ENCODE peak calls at places on chromosomes 16 and 17, in nine cellular contexts. Y, D, I, K, L, F, O, J and H are unnamed samples.

GRCh38 chr17:71613996-71614395 is 506.8 kb upstream of the SOX9 start:
- DNase-seq in Y (no peak), D (no peak), I (no peak), K (no peak), L (no peak), F (no peak), O (no peak), J (no peak), H (no peak)

GRCh38 chr17:80109713-80110446 is 8.5 kb downstream of the GAA start:
- DNase-seq in Y (no peak), D (no peak), I (no peak), K (no peak), L (no peak), F (peak), O (no peak), J (no peak), H (no peak)

GRCh38 chr16:79327836-79328235 is 272.7 kb downstream of the MAF start:
- DNase-seq in Y (no peak), D (no peak), I (no peak), K (no peak), L (no peak), F (no peak), O (no peak), J (no peak), H (no peak)

GRCh38 chr17:80449930-80450576 is 26.4 kb downstream of the NPTX1 start:
- DNase-seq in Y (no peak), D (no peak), I (no peak), K (no peak), L (no peak), F (no peak), O (no peak), J (no peak), H (no peak)

GRCh38 chr17:77530591-77530990 is 389.8 kb downstream of the SEC14L1 start:
- DNase-seq in Y (no peak), D (no peak), I (no peak), K (no peak), L (no peak), F (no peak), O (no peak), J (no peak), H (no peak)

GRCh38 chr16:23384878-23385277 is 68.1 kb downstream of the COG7 start:
- DNase-seq in Y (no peak), D (no peak), I (no peak), K (no peak), L (no peak), F (peak), O (no peak), J (no peak), H (no peak)

GRCh38 chr17:74917430-74917829 is 5.6 kb downstream of the USH1G start:
- DNase-seq in Y (no peak), D (no peak), I (no peak), K (no peak), L (no peak), F (no peak), O (no peak), J (no peak), H (no peak)

GRCh38 chr16:25097304-25097988 is 14.1 kb upstream of the LCMT1 start:
- DNase-seq in Y (no peak), D (no peak), I (no peak), K (peak), L (no peak), F (no peak), O (no peak), J (no peak), H (no peak)

GRCh38 chr16:82011199-82011641 is at the start of gene SDR42E1:
- DNase-seq in Y (peak), D (peak), I (no peak), K (no peak), L (no peak), F (no peak), O (no peak), J (peak), H (peak)

GRCh38 chr17:62724398-62725146 is 83.5 kb downstream of the MARCHF10 start:
- DNase-seq in Y (peak), D (peak), I (no peak), K (no peak), L (peak), F (no peak), O (no peak), J (no peak), H (peak)

GRCh38 chr16:85173077-85173980 is 61.1 kb upstream of the CIBAR2 start:
- DNase-seq in Y (no peak), D (no peak), I (no peak), K (peak), L (no peak), F (no peak), O (no peak), J (no peak), H (no peak)

GRCh38 chr16:1327619-1327947 is 5.9 kb upstream of the BAIAP3 start:
- DNase-seq in Y (no peak), D (no peak), I (no peak), K (no peak), L (no peak), F (no peak), O (no peak), J (no peak), H (no peak)

GRCh38 chr17:59620518-59621259 is 994 bp downstream of the CLTC start:
- DNase-seq in Y (peak), D (peak), I (no peak), K (no peak), L (peak), F (no peak), O (peak), J (peak), H (peak)

GRCh38 chr17:17774009-17774881 is 62.5 kb downstream of the SREBF1 start:
- DNase-seq in Y (no peak), D (no peak), I (no peak), K (no peak), L (no peak), F (no peak), O (peak), J (peak), H (no peak)

GRCh38 chr17:35555695-35556094 is 4.9 kb downstream of the SLFN14 start:
- DNase-seq in Y (no peak), D (no peak), I (no peak), K (no peak), L (no peak), F (no peak), O (no peak), J (no peak), H (no peak)

GRCh38 chr17:77280304-77280910 is 139.6 kb downstream of the SEC14L1 start:
- DNase-seq in Y (no peak), D (no peak), I (no peak), K (no peak), L (no peak), F (no peak), O (no peak), J (no peak), H (no peak)

GRCh38 chr17:64120159-64120558 is 9.8 kb downstream of the ERN1 start:
- DNase-seq in Y (no peak), D (no peak), I (no peak), K (no peak), L (no peak), F (no peak), O (no peak), J (no peak), H (no peak)

GRCh38 chr16:85132456-85133289 is 20.4 kb upstream of the CIBAR2 start:
- DNase-seq in Y (no peak), D (no peak), I (no peak), K (no peak), L (no peak), F (no peak), O (no peak), J (no peak), H (no peak)

GRCh38 chr17:27985306-27985705 is 57.2 kb upstream of the NLK start:
- DNase-seq in Y (no peak), D (no peak), I (no peak), K (no peak), L (no peak), F (no peak), O (no peak), J (no peak), H (no peak)

GRCh38 chr17:8138672-8139371 is 13.4 kb downstream of the PER1 start:
- DNase-seq in Y (peak), D (peak), I (peak), K (peak), L (peak), F (peak), O (peak), J (peak), H (peak)

GRCh38 chr16:80948886-80949502 is 57.7 kb downstream of the CMC2 start:
- DNase-seq in Y (no peak), D (no peak), I (peak), K (no peak), L (no peak), F (peak), O (peak), J (no peak), H (peak)

GRCh38 chr16:72493681-72494415 is 321.9 kb upstream of the PMFBP1 start:
- DNase-seq in Y (no peak), D (no peak), I (no peak), K (no peak), L (no peak), F (no peak), O (no peak), J (no peak), H (no peak)